ENCODE peak calls at places on chromosomes 16 and 17, in seven cellular contexts. Z is GM12865, E is RWPE1, R is IMR-90, T is GM13977, H is neural crest cell, U is stomach. I is an unnamed sample.
A peak's percentile ranks its signal among the peaks of the same experiment; 100 is the strongest.

GRCh38 chr17:5707482-5707881 is 123.2 kb upstream of the NLRP1 start:
- DNase-seq in Z (no peak), R (no peak), T (no peak), U (no peak), E (no peak), H (no peak), I (no peak)

GRCh38 chr16:11067697-11068141 is 123.4 kb downstream of the CLEC16A start:
- DNase-seq in R (no peak), U (no peak), E (no peak), T (no peak), Z (no peak), H (no peak), I (peak; percentile 39)

GRCh38 chr17:40095944-40096791 is 4.2 kb downstream of the NR1D1 start:
- DNase-seq in U (peak; percentile 57), H (no peak), T (peak; percentile 95), Z (peak; percentile 98), E (no peak), R (peak; percentile 19), I (no peak)

GRCh38 chr17:32536736-32537646 is 50.2 kb downstream of the CDK5R1 start:
- DNase-seq in Z (no peak), E (no peak), R (peak; percentile 44), U (no peak), T (no peak), H (no peak), I (no peak)

GRCh38 chr16:678858-679807 is 1.1 kb upstream of the STUB1 start:
- DNase-seq in E (no peak), U (peak; percentile 76), R (peak; percentile 30), T (peak; percentile 70), Z (peak; percentile 66), H (peak; percentile 64), I (no peak)

GRCh38 chr17:66975614-66976378 is 11.3 kb downstream of the CACNG4 start:
- DNase-seq in H (no peak), T (peak; percentile 43), Z (peak; percentile 37), R (no peak), E (peak; percentile 71), U (peak; percentile 44), I (no peak)

GRCh38 chr17:58531661-58532554 is 17.5 kb upstream of the MTMR4 start:
- DNase-seq in H (peak; percentile 40), E (peak; percentile 62), Z (peak; percentile 35), R (peak; percentile 21), U (peak; percentile 68), T (peak; percentile 85), I (no peak)

GRCh38 chr17:20300399-20301037 is 166.8 kb downstream of the LGALS9B start:
- DNase-seq in R (peak; percentile 95), U (no peak), E (no peak), H (no peak), Z (no peak), T (no peak), I (no peak)

GRCh38 chr17:66789961-66790421 is 44.9 kb upstream of the CACNG5 start:
- DNase-seq in R (peak; percentile 27), Z (no peak), E (no peak), U (no peak), T (no peak), H (no peak), I (peak; percentile 57)

GRCh38 chr17:81345211-81346089 is 49.8 kb upstream of the BAHCC1 start:
- DNase-seq in U (peak; percentile 92), E (peak; percentile 78), Z (peak; percentile 92), R (peak; percentile 87), H (peak; percentile 66), T (peak; percentile 92), I (no peak)
- TF ChIP-seq CTCF in U (no peak), E (no peak), Z (peak; percentile 10), R (peak; percentile 54), H (peak; percentile 49), T (no peak), I (peak; percentile 72)

DNA sequence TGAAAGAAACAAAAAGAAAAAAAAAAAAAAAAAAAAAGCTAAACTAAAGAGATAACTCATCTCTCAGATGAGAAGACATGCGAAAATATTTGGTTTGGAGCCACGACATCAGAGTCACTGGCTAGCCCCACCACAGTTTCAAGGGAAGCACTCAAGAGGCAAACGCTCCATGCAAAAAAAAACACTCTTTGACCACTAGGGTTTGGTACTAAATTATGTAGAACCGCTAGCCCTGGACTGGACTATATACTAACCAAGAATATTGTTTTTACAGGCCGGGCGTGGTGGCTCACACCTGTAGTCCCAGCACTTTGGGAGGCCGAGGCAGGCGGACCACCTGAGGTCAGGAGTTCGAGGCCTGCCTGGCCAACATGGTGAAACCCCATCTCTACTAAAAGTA is 37.3 kb downstream of the METTL16 start:
- DNase-seq in H (no peak), U (no peak), R (no peak), T (no peak), Z (no peak), E (no peak), I (no peak)
- TF ChIP-seq CTCF in H (no peak), U (no peak), R (no peak), T (no peak), Z (no peak), E (no peak), I (no peak)

GRCh38 chr16:71320021-71320420 is 30.8 kb upstream of the CMTR2 start:
- DNase-seq in R (no peak), E (no peak), T (no peak), Z (no peak), H (no peak), U (no peak), I (no peak)
- TF ChIP-seq CTCF in R (no peak), E (no peak), T (no peak), Z (no peak), H (no peak), U (no peak), I (no peak)

DNA sequence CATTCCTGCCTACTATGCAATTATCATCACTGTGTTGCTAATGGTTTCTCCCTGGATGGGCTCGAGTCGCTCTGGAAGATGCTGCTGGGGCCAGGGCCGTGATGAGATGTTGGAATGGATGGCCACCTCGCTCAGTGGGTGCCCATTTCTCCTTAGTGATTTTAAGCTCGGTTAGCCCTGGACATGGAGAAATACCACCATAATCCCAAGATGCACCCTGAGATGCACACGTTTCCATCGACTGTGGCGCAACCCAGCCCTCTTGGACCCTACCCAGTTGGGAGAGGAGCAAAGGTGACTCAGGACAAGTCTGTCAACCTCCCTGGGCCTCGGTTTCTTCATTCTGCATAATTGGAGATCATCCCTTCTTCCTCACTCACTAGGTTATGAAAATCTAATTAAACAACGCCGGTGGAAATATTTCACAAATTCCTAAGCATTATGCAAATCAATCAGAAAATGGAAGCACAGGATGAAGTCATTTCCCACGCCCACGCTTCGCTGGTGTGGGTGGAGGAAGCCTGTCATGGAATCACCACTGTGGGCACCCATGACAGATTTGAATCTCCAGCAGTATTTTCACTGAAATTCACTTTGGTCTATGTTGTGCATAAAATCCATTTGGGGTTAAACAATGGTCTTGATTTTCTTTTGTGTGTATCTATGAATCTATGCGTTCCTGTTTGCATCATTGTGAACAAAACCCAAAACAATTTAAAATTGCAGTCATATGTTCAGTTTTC is 195.2 kb downstream of the AXIN2 start:
- DNase-seq in U (no peak), R (no peak), E (no peak), T (no peak), H (no peak), Z (no peak), I (no peak)
- TF ChIP-seq CTCF in U (no peak), R (no peak), E (no peak), T (no peak), H (no peak), Z (no peak), I (no peak)

I was measured in chondrocyte.